ENCODE peak calls at places on chromosome 18, in five cellular contexts. K is psoas muscle; J is fibroblast of pulmonary artery; A is endothelial cell of umbilical vein; D is activated CD8-positive, alpha-beta T cell treated with anti-CD3 and anti-CD28 coated beads for 36 hours. V is an unnamed sample.

GRCh38 chr18:47253101-47253654 is 1.7 kb upstream of the SKOR2 start:
- DNase-seq in K (no peak), J (no peak), A (no peak), D (no peak), V (no peak)

GRCh38 chr18:41870191-41870590 is 84.8 kb upstream of the PIK3C3 start:
- DNase-seq in K (no peak), J (no peak), A (no peak), D (no peak), V (no peak)

GRCh38 chr18:59148192-59148591 is 8.5 kb downstream of the SEC11C start:
- DNase-seq in K (no peak), J (no peak), A (no peak), D (no peak), V (no peak)

GRCh38 chr18:36756262-36756661 is 72.5 kb downstream of the TPGS2 start:
- DNase-seq in K (no peak), J (peak; percentile 13), A (no peak), D (no peak), V (no peak)

GRCh38 chr18:10588975-10589374 is 63.1 kb downstream of the NAPG start:
- DNase-seq in K (peak; percentile 58), J (no peak), A (no peak), D (no peak), V (no peak)

GRCh38 chr18:61988100-61988499 is 95.3 kb upstream of the RNF152 start:
- DNase-seq in K (no peak), J (no peak), A (no peak), D (no peak), V (no peak)

GRCh38 chr18:28794459-28795245 is 617.7 kb upstream of the CDH2 start:
- DNase-seq in K (no peak), J (peak; percentile 94), A (peak; percentile 93), D (no peak), V (no peak)

GRCh38 chr18:37299471-37300304 is 265.9 kb downstream of the CELF4 start:
- DNase-seq in K (peak; percentile 80), J (peak; percentile 99), A (peak; percentile 94), D (no peak), V (no peak)

GRCh38 chr18:72160504-72161445 is 383.4 kb downstream of the CBLN2 start:
- DNase-seq in K (no peak), J (no peak), A (no peak), D (no peak), V (no peak)

GRCh38 chr18:43949291-43949690 is 672.0 kb upstream of the SYT4 start:
- DNase-seq in K (no peak), J (no peak), A (no peak), D (no peak), V (no peak)

GRCh38 chr18:70289351-70290330 is 796 bp downstream of the SOCS6 start:
- DNase-seq in K (peak; percentile 62), J (peak; percentile 44), A (peak; percentile 51), D (peak; percentile 6), V (peak; percentile 85)

GRCh38 chr18:3985664-3986063 is 469.4 kb downstream of the DLGAP1 start:
- DNase-seq in K (no peak), J (peak; percentile 11), A (no peak), D (no peak), V (no peak)
- TF ChIP-seq CTCF in K (no peak), J (no peak), A (no peak), D (no peak), V (no peak)

GRCh38 chr18:24726727-24727539 is 266.5 kb downstream of the HRH4 start:
- DNase-seq in K (peak; percentile 74), J (peak; percentile 89), A (peak; percentile 77), D (peak; percentile 69), V (peak; percentile 42)

GRCh38 chr18:24731981-24732380 is 271.5 kb downstream of the HRH4 start:
- DNase-seq in K (no peak), J (no peak), A (no peak), D (no peak), V (no peak)

GRCh38 chr18:24725644-24726043 is 265.2 kb downstream of the HRH4 start:
- DNase-seq in K (no peak), J (no peak), A (no peak), D (no peak), V (no peak)

GRCh38 chr18:24731158-24731557 is 270.7 kb downstream of the HRH4 start:
- DNase-seq in K (no peak), J (no peak), A (no peak), D (no peak), V (no peak)

GRCh38 chr18:24727685-24728084 is 267.2 kb downstream of the HRH4 start:
- DNase-seq in K (no peak), J (no peak), A (no peak), D (no peak), V (no peak)
- TF ChIP-seq CTCF in K (no peak), J (no peak), A (no peak), D (no peak), V (no peak)

DNA sequence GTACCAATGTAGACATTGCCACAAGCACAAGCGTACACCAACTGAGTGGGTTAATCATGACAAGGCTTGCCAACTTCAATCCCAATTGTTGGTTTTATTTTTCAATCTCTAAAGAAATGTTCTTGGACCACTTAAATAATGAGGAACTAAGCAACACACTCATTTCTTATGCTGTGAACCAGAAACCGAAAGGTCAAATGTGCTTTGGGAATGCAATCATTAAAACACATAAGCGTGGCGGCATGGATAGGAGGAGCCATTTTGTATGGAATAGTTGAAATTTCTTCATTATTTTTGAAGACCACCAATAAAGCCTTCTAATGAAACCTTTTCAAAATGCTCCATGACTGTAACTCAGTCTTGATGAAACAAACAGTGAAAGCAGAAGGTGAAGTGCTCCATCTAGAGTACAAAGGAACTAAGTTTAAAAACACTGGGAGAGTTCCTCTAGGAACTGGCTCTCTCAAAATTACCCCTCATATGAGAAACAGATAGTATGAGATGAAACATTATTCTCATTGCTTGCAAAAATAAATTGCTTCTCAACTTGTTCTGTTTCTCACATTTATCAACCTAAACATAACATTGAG is 113.2 kb upstream of the CHST9 start:
- DNase-seq in K (no peak), J (no peak), A (no peak), D (no peak), V (no peak)
- TF ChIP-seq CTCF in K (peak; percentile 18), J (no peak), A (no peak), D (no peak), V (no peak)

GRCh38 chr18:25080988-25081387 is 271.0 kb downstream of the ZNF521 start:
- DNase-seq in K (no peak), J (no peak), A (no peak), D (no peak), V (no peak)

GRCh38 chr18:25089470-25089869 is 262.5 kb downstream of the ZNF521 start:
- DNase-seq in K (no peak), J (no peak), A (no peak), D (no peak), V (no peak)

GRCh38 chr18:25086876-25087275 is 265.1 kb downstream of the ZNF521 start:
- DNase-seq in K (no peak), J (no peak), A (no peak), D (no peak), V (no peak)
- TF ChIP-seq CTCF in K (no peak), J (no peak), A (no peak), D (no peak), V (no peak)

GRCh38 chr18:40534748-40535147 is 1420.3 kb upstream of the PIK3C3 start:
- DNase-seq in K (no peak), J (peak; percentile 19), A (no peak), D (no peak), V (no peak)

GRCh38 chr18:40531061-40531460 is 1424.0 kb upstream of the PIK3C3 start:
- DNase-seq in K (no peak), J (peak; percentile 37), A (no peak), D (no peak), V (no peak)

GRCh38 chr18:40524881-40525280 is 1430.2 kb upstream of the PIK3C3 start:
- DNase-seq in K (no peak), J (no peak), A (no peak), D (no peak), V (no peak)

GRCh38 chr18:40529478-40529877 is 1425.6 kb upstream of the PIK3C3 start:
- DNase-seq in K (no peak), J (peak; percentile 47), A (peak; percentile 1), D (no peak), V (no peak)
- TF ChIP-seq CTCF in K (no peak), J (peak; percentile 15), A (no peak), D (no peak), V (no peak)

DNA sequence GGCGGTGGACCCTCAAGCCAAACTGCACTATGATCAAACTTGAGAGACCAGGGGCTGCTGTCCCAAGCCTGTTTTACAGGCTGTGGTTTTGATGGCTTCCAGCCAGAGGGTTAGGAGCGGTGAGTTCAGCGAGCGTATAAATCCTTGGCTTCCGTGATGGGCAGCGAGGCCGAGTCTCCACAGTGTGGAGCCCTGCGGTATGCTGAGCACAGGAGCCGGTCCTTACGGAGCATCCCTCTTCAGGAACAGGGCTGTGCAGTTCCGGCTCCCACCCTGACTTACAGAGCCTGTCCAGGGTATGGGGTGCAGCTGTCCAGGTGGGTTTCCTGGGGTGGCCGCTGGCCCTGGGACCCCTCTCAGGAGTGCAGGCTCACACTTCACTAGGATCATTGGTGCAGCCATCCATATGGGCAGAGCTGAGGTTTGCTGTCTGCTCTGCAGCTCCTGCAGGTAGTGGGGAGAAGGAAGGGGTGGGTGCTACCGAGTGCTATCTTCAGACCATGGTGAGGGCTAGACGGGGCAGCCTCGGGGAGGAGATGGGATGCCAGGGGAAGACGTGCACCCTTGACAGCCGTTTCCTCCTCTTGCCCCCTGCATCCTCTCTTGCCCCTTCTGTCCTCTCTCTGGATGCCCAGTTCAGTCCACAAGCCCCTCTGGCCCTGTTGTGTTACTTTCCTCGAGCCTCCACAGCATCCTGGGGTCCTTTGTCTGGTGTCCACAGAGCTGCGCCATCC is 104.3 kb downstream of the FAM210A start:
- DNase-seq in K (no peak), J (no peak), A (no peak), D (no peak), V (no peak)
- TF ChIP-seq CTCF in K (no peak), J (no peak), A (no peak), D (no peak), V (no peak)

DNA sequence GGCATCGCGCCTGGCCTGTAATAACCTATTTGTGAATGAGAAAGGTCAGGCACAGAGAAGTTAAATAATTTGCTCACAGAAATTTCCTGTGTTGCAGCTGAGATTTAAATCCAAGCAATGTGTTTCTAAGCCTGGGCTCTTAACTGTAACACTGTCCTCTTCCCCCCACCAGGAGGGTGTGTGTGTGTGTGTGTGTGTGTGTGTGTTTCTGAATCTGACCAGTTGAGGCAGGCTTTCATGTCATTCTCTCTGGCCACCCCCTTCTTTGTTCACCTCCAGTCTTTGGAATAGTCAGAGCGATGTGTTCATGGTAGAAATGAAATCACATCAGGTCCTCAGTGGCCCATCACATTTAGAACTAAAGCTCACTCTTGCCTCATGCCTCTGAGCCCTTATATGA is 81.2 kb downstream of the NEDD4L start:
- DNase-seq in K (no peak), J (no peak), A (no peak), D (no peak), V (no peak)
- TF ChIP-seq CTCF in K (no peak), J (no peak), A (no peak), D (no peak), V (no peak)

GRCh38 chr18:26804474-26804873 is 61.0 kb downstream of the AQP4 start:
- DNase-seq in K (no peak), J (no peak), A (no peak), D (no peak), V (no peak)
- TF ChIP-seq CTCF in K (peak; percentile 46), J (no peak), A (no peak), D (no peak), V (peak; percentile 13)

GRCh38 chr18:49279487-49279886 is 181.0 kb downstream of the DYM start:
- DNase-seq in K (no peak), J (no peak), A (no peak), D (no peak), V (no peak)
- TF ChIP-seq CTCF in K (no peak), J (no peak), A (no peak), D (no peak), V (no peak)

GRCh38 chr18:63676927-63677326 is 15.2 kb upstream of the SERPINB3 start:
- DNase-seq in K (no peak), J (no peak), A (no peak), D (no peak), V (no peak)
- TF ChIP-seq CTCF in K (no peak), J (no peak), A (no peak), D (no peak), V (no peak)

V was measured in GM20000.